ENCODE peak calls at places on chromosomes 11 and 22, in nine cellular contexts. U is foreskin fibroblast; Q is SJSA1; G is fibroblast of pulmonary artery; R is CD4-positive, alpha-beta memory T cell; W is HFF-Myc; C is LNCaP clone FGC; D is GM23248; N is WERI-Rb-1. J is an unnamed sample.

GRCh38 chr11:12128191-12128841 is 17.9 kb downstream of the MICAL2 start:
- DNase-seq in U (no peak), Q (no peak), G (no peak), R (no peak), W (no peak), C (no peak), D (no peak), N (no peak), J (no peak)

GRCh38 chr11:64531422-64531821 is 59.6 kb upstream of the SLC22A12 start:
- DNase-seq in U (no peak), Q (no peak), G (no peak), R (no peak), W (no peak), C (no peak), D (no peak), N (no peak), J (no peak)

GRCh38 chr11:65553301-65554001 is 4.7 kb downstream of the LTBP3 start:
- DNase-seq in U (peak), Q (no peak), G (no peak), R (peak), W (no peak), C (no peak), D (no peak), N (no peak), J (no peak)

GRCh38 chr11:68020575-68020974 is 9.9 kb upstream of the NDUFS8 start:
- DNase-seq in U (peak), Q (no peak), G (peak), R (no peak), W (no peak), C (peak), D (peak), N (no peak), J (no peak)

GRCh38 chr11:60130496-60130895 is 42.0 kb downstream of the MS4A2 start:
- DNase-seq in U (no peak), Q (no peak), G (peak), R (no peak), W (no peak), C (peak), D (peak), N (peak), J (no peak)

GRCh38 chr22:27625769-27626674 is 175.5 kb downstream of the MN1 start:
- DNase-seq in U (no peak), Q (no peak), G (no peak), R (no peak), W (no peak), C (no peak), D (peak), N (no peak), J (no peak)

GRCh38 chr22:28904211-28904808 is 20.9 kb downstream of the ZNRF3 start:
- DNase-seq in U (peak), Q (no peak), G (no peak), R (no peak), W (no peak), C (peak), D (peak), N (no peak), J (peak)

GRCh38 chr11:9758676-9759518 is 95.0 kb downstream of the SWAP70 start:
- DNase-seq in U (peak), Q (peak), G (peak), R (peak), W (peak), C (no peak), D (peak), N (peak), J (no peak)

GRCh38 chr11:78192911-78193341 is 4.2 kb downstream of the USP35 start:
- DNase-seq in U (peak), Q (no peak), G (peak), R (no peak), W (no peak), C (no peak), D (no peak), N (no peak), J (no peak)

GRCh38 chr11:3645552-3645951 is 624 bp downstream of the ART1 start:
- DNase-seq in U (no peak), Q (no peak), G (no peak), R (no peak), W (no peak), C (no peak), D (no peak), N (no peak), J (no peak)

GRCh38 chr22:41524283-41524682 is 20.0 kb downstream of the POLR3H start:
- DNase-seq in U (peak), Q (no peak), G (no peak), R (no peak), W (no peak), C (peak), D (no peak), N (no peak), J (no peak)

GRCh38 chr11:10314199-10315072 is 9.6 kb downstream of the ADM start:
- DNase-seq in U (peak), Q (no peak), G (peak), R (no peak), W (no peak), C (no peak), D (peak), N (peak), J (no peak)

GRCh38 chr22:41911292-41911611 is 3.6 kb downstream of the SHISA8 start:
- DNase-seq in U (no peak), Q (no peak), G (no peak), R (no peak), W (no peak), C (no peak), D (no peak), N (no peak), J (no peak)

GRCh38 chr11:32616903-32617302 is 33.3 kb downstream of the EIF3M start:
- DNase-seq in U (no peak), Q (no peak), G (no peak), R (no peak), W (no peak), C (no peak), D (no peak), N (no peak), J (no peak)

GRCh38 chr11:92979176-92979575 is 9.7 kb downstream of the MTNR1B start:
- DNase-seq in U (peak), Q (no peak), G (peak), R (no peak), W (no peak), C (no peak), D (peak), N (no peak), J (no peak)

GRCh38 chr11:93221539-93221938 is 23.7 kb upstream of the SLC36A4 start:
- DNase-seq in U (no peak), Q (no peak), G (no peak), R (no peak), W (no peak), C (no peak), D (no peak), N (no peak), J (no peak)

GRCh38 chr11:70192666-70193410 is 10.3 kb upstream of the FADD start:
- DNase-seq in U (no peak), Q (no peak), G (no peak), R (no peak), W (no peak), C (no peak), D (no peak), N (no peak), J (no peak)

GRCh38 chr11:121336279-121336947 is 43.8 kb downstream of the SC5D start:
- DNase-seq in U (no peak), Q (no peak), G (no peak), R (no peak), W (no peak), C (no peak), D (no peak), N (no peak), J (no peak)

GRCh38 chr22:27785818-27786217 is 15.7 kb downstream of the MN1 start:
- DNase-seq in U (no peak), Q (no peak), G (no peak), R (no peak), W (no peak), C (no peak), D (no peak), N (no peak), J (no peak)

GRCh38 chr11:457071-457760 is 7.1 kb downstream of the PTDSS2 start:
- DNase-seq in U (peak), Q (no peak), G (no peak), R (peak), W (no peak), C (no peak), D (no peak), N (no peak), J (no peak)

GRCh38 chr11:32326522-32326921 is 108.8 kb downstream of the WT1 start:
- DNase-seq in U (no peak), Q (no peak), G (peak), R (no peak), W (no peak), C (no peak), D (peak), N (no peak), J (no peak)

GRCh38 chr11:113896156-113896879 is 8.3 kb upstream of the HTR3B start:
- DNase-seq in U (peak), Q (no peak), G (peak), R (no peak), W (no peak), C (no peak), D (peak), N (peak), J (no peak)

GRCh38 chr11:134515081-134515960 is 103.3 kb upstream of the B3GAT1 start:
- DNase-seq in U (no peak), Q (peak), G (no peak), R (no peak), W (no peak), C (no peak), D (no peak), N (peak), J (no peak)

GRCh38 chr11:122046846-122047245 is 69.2 kb downstream of the BLID start:
- DNase-seq in U (no peak), Q (no peak), G (peak), R (no peak), W (no peak), C (no peak), D (peak), N (no peak), J (no peak)

GRCh38 chr11:83195176-83195531 is 1.6 kb downstream of the ANKRD42 start:
- DNase-seq in U (no peak), Q (no peak), G (peak), R (no peak), W (no peak), C (no peak), D (peak), N (no peak), J (no peak)

GRCh38 chr11:88340366-88340930 is 2.9 kb upstream of the CTSC start:
- DNase-seq in U (peak), Q (no peak), G (no peak), R (no peak), W (no peak), C (no peak), D (no peak), N (no peak), J (no peak)

GRCh38 chr11:45058344-45058743 is 88.1 kb upstream of the PRDM11 start:
- DNase-seq in U (no peak), Q (no peak), G (no peak), R (no peak), W (no peak), C (no peak), D (no peak), N (no peak), J (no peak)

GRCh38 chr11:112613051-112613972 is 347.9 kb upstream of the NCAM1 start:
- DNase-seq in U (peak), Q (no peak), G (peak), R (no peak), W (peak), C (no peak), D (peak), N (no peak), J (peak)

GRCh38 chr22:19430890-19431541 is 517 bp downstream of the HIRA start:
- DNase-seq in U (peak), Q (no peak), G (peak), R (peak), W (no peak), C (no peak), D (peak), N (peak), J (no peak)

GRCh38 chr11:86670179-86670578 is 2.2 kb downstream of the ME3 start:
- DNase-seq in U (peak), Q (no peak), G (peak), R (no peak), W (no peak), C (no peak), D (no peak), N (peak), J (no peak)

GRCh38 chr22:38850941-38851849 is 7.4 kb upstream of the NPTXR start:
- DNase-seq in U (peak), Q (no peak), G (peak), R (no peak), W (no peak), C (no peak), D (peak), N (no peak), J (no peak)

GRCh38 chr22:37334859-37335818 is 52.8 kb downstream of the CYTH4 start:
- DNase-seq in U (no peak), Q (no peak), G (no peak), R (no peak), W (no peak), C (peak), D (peak), N (no peak), J (no peak)
- H3K4me3 ChIP-seq in U (no peak), Q (no peak), G (no peak), R (no peak), W (no peak), C (peak), D (peak), N (no peak), J (no peak)

GRCh38 chr11:13207665-13208594 is 69.7 kb upstream of the BMAL1 start:
- DNase-seq in U (peak), Q (peak), G (peak), R (peak), W (no peak), C (no peak), D (peak), N (no peak), J (peak)
- H3K4me3 ChIP-seq in U (peak), Q (peak), G (peak), R (peak), W (no peak), C (no peak), D (peak), N (no peak), J (peak)

DNA sequence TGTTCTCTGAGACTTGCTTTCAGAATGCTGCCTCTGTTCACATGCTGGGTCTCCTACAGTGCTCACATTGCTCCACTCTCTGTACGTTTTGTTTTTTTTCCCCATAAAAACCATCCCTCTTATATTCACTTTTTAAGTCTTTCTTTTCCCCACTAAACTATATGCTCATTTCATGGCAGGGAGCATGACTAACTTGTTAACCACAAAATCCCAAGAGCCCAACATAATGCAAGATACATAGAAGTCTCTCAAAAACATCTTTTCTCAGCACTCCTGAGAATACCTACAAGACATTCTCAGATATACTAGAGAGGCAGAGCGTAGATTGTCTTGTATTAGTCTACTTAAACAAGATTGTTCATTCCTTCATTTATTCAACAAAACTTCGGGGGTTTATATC is 73.3 kb downstream of the FAM76B start:
- DNase-seq in U (peak), Q (no peak), G (peak), R (no peak), W (no peak), C (no peak), D (peak), N (no peak), J (no peak)
- H3K4me3 ChIP-seq in U (no peak), Q (no peak), G (no peak), R (no peak), W (no peak), C (no peak), D (no peak), N (no peak), J (no peak)

DNA sequence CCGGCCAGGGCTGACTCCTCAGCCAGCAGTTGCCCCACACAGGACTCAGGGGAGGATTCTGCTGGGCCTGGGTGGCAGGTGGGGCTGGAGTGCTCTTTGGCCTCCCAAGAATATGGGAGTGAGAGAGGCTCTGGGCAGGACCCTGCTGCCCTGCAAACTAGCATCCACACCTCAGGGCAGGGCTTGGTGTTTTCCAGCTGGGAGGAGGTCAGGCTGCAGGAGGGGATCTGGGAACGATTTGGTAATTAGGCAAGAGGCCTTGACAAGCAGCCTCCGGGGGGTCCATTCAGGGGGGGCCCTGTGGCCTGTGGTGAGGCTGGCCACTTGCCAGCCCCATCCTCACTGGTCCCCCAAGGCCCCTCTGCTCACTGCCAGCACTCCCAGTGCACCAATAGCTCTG is 35.8 kb downstream of the WNT11 start:
- DNase-seq in U (no peak), Q (no peak), G (no peak), R (no peak), W (no peak), C (no peak), D (no peak), N (no peak), J (no peak)
- H3K4me3 ChIP-seq in U (no peak), Q (no peak), G (no peak), R (no peak), W (no peak), C (no peak), D (no peak), N (no peak), J (no peak)

GRCh38 chr22:46614070-46614931 is 5.9 kb upstream of the GRAMD4 start:
- DNase-seq in U (no peak), Q (no peak), G (no peak), R (peak), W (no peak), C (no peak), D (no peak), N (no peak), J (no peak)

GRCh38 chr22:46612341-46612903 is 7.8 kb upstream of the GRAMD4 start:
- DNase-seq in U (no peak), Q (no peak), G (no peak), R (no peak), W (no peak), C (no peak), D (no peak), N (no peak), J (no peak)

GRCh38 chr22:46612904-46613605 is 7.1 kb upstream of the GRAMD4 start:
- DNase-seq in U (peak), Q (no peak), G (no peak), R (peak), W (no peak), C (no peak), D (no peak), N (no peak), J (no peak)

GRCh38 chr22:46611189-46611588 is 9.0 kb upstream of the GRAMD4 start:
- DNase-seq in U (no peak), Q (no peak), G (no peak), R (no peak), W (no peak), C (no peak), D (no peak), N (peak), J (no peak)

GRCh38 chr22:46613606-46613997 is 6.6 kb upstream of the GRAMD4 start:
- DNase-seq in U (peak), Q (no peak), G (no peak), R (no peak), W (no peak), C (no peak), D (no peak), N (no peak), J (no peak)
- H3K4me3 ChIP-seq in U (no peak), Q (no peak), G (no peak), R (peak), W (no peak), C (no peak), D (no peak), N (no peak), J (no peak)

DNA sequence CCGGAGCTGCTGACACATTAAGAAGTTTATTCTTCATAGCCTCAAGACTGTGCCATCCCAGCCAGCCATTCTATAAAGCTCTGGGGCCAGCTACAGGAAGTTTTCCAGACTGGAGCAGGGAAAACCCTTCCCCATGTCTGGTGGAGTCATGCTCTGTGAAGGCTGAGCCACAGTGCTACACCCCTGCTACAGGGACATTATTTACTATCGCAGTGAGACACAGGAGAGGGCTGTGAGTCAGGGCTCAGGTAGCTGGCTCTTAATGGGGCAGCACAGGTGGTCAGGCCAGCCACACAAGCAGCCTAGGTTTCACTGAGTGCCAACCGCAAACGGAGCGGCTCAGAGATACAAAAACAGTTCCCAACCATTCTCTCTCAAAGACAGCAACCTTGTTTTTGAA is 12.1 kb downstream of the HPS4 start:
- DNase-seq in U (peak), Q (peak), G (peak), R (no peak), W (peak), C (no peak), D (peak), N (no peak), J (peak)
- H3K4me3 ChIP-seq in U (no peak), Q (no peak), G (no peak), R (no peak), W (no peak), C (no peak), D (no peak), N (no peak), J (no peak)

GRCh38 chr11:75823415-75823814 is 8.4 kb downstream of the UVRAG start:
- DNase-seq in U (no peak), Q (no peak), G (no peak), R (no peak), W (no peak), C (no peak), D (no peak), N (no peak), J (no peak)
- H3K4me3 ChIP-seq in U (no peak), Q (no peak), G (no peak), R (no peak), W (no peak), C (no peak), D (no peak), N (no peak), J (no peak)

GRCh38 chr11:73542175-73542574 is 55.7 kb downstream of the FAM168A start:
- DNase-seq in U (no peak), Q (no peak), G (peak), R (no peak), W (no peak), C (no peak), D (peak), N (no peak), J (no peak)

GRCh38 chr11:73539506-73540084 is 58.3 kb downstream of the FAM168A start:
- DNase-seq in U (no peak), Q (no peak), G (no peak), R (no peak), W (no peak), C (no peak), D (no peak), N (peak), J (no peak)

GRCh38 chr11:73538381-73538872 is 59.5 kb downstream of the FAM168A start:
- DNase-seq in U (no peak), Q (no peak), G (peak), R (no peak), W (no peak), C (no peak), D (peak), N (no peak), J (no peak)
- H3K4me3 ChIP-seq in U (no peak), Q (no peak), G (no peak), R (no peak), W (no peak), C (no peak), D (no peak), N (no peak), J (no peak)

DNA sequence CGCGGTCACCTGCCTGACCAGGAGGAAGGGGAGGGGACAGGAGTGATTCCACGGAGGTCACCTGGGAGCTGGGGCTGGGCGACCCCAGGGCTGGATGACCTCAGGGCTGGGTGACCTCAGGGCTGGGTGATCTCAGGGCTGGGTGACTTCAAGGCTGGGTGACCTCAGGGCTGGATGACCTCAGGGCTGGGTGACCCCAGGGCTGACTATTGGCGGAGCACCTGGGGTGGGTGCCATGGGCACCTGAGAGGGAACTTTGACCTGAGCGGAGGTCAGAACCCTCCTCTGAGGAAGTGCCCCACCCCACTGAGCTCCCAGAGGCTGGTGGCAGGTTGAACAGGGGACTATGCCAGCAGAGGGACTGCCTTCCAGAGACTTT is 11.8 kb upstream of the MPPED1 start:
- DNase-seq in U (no peak), Q (no peak), G (no peak), R (no peak), W (no peak), C (no peak), D (no peak), N (no peak), J (no peak)
- H3K4me3 ChIP-seq in U (no peak), Q (no peak), G (no peak), R (no peak), W (no peak), C (no peak), D (no peak), N (no peak), J (no peak)